ENCODE peak calls at places on chromosomes 6 and 20, in four cellular contexts. U is A549, B is EL, X is ELF-1. I is an unnamed sample.
A peak's percentile ranks its signal among the peaks of the same experiment; 100 is the strongest.

GRCh38 chr6:81896561-81896960 is 144.1 kb upstream of the TENT5A start:
- DNase-seq in U (no peak), B (peak; percentile 47), X (no peak), I (no peak)

GRCh38 chr6:46867411-46867810 is 54.3 kb downstream of the ADGRF5 start:
- DNase-seq in U (no peak), B (peak; percentile 11), X (no peak), I (no peak)

GRCh38 chr6:134683783-134684765 is 265.8 kb downstream of the ALDH8A1 start:
- DNase-seq in U (no peak), B (peak; percentile 57), X (no peak), I (no peak)

GRCh38 chr6:135586388-135586787 is 88.8 kb upstream of the AHI1 start:
- DNase-seq in U (no peak), B (no peak), X (no peak), I (no peak)

GRCh38 chr20:34493646-34494045 is 22.6 kb upstream of the DYNLRB1 start:
- DNase-seq in U (no peak), B (no peak), X (no peak), I (no peak)

GRCh38 chr6:11535801-11536230 is 1.7 kb upstream of the TMEM170B start:
- DNase-seq in U (no peak), B (peak; percentile 50), X (no peak), I (peak; percentile 23)

GRCh38 chr6:6685249-6685667 is 96.7 kb downstream of the LY86 start:
- DNase-seq in U (no peak), B (no peak), X (peak; percentile 54), I (no peak)

GRCh38 chr20:10927011-10927583 is 253.3 kb upstream of the JAG1 start:
- DNase-seq in U (no peak), B (no peak), X (no peak), I (no peak)

GRCh38 chr20:46089076-46089337 is 755 bp downstream of the NCOA5 start:
- DNase-seq in U (no peak), B (no peak), X (no peak), I (no peak)

GRCh38 chr6:3325210-3325609 is 66.5 kb downstream of the PSMG4 start:
- DNase-seq in U (no peak), B (peak; percentile 17), X (no peak), I (no peak)

GRCh38 chr20:57868310-57868709 is 158.5 kb upstream of the PMEPA1 start:
- DNase-seq in U (no peak), B (no peak), X (no peak), I (no peak)

GRCh38 chr20:21182832-21183563 is 57.1 kb downstream of the KIZ start:
- DNase-seq in U (peak; percentile 47), B (peak; percentile 95), X (no peak), I (peak; percentile 42)

GRCh38 chr6:25476126-25476525 is 175.9 kb upstream of the SCGN start:
- DNase-seq in U (no peak), B (peak; percentile 46), X (no peak), I (no peak)

GRCh38 chr6:160462551-160463109 is 114.5 kb downstream of the SLC22A3 start:
- DNase-seq in U (no peak), B (peak; percentile 87), X (no peak), I (peak; percentile 13)

GRCh38 chr6:134539865-134540323 is 222.0 kb upstream of the SGK1 start:
- DNase-seq in U (no peak), B (no peak), X (no peak), I (no peak)

GRCh38 chr6:81480139-81480538 is 272.3 kb downstream of the TENT5A start:
- DNase-seq in U (no peak), B (no peak), X (no peak), I (no peak)

GRCh38 chr6:26379236-26380139 is 3.4 kb upstream of the BTN2A2 start:
- DNase-seq in U (no peak), B (no peak), X (no peak), I (no peak)

GRCh38 chr20:53154540-53154939 is 182.4 kb downstream of the TSHZ2 start:
- DNase-seq in U (no peak), B (no peak), X (no peak), I (no peak)

GRCh38 chr6:72621243-72622093 is at the start of gene KCNQ5:
- DNase-seq in U (peak; percentile 11), B (peak; percentile 51), X (peak; percentile 46), I (peak; percentile 30)

GRCh38 chr20:37200376-37200775 is 21.0 kb upstream of the MROH8 start:
- DNase-seq in U (no peak), B (no peak), X (no peak), I (no peak)

GRCh38 chr6:109449064-109449788 is 6.3 kb downstream of the MICAL1 start:
- DNase-seq in U (no peak), B (no peak), X (no peak), I (no peak)

GRCh38 chr20:10671850-10672578 is 1.8 kb downstream of the JAG1 start:
- DNase-seq in U (no peak), B (peak; percentile 65), X (no peak), I (peak; percentile 54)

GRCh38 chr6:160088774-160089533 is 32.7 kb upstream of the SLC22A1 start:
- DNase-seq in U (no peak), B (no peak), X (no peak), I (no peak)

GRCh38 chr6:73694711-73695411 is 1.1 kb upstream of the CD109 start:
- DNase-seq in U (peak; percentile 58), B (peak; percentile 65), X (peak; percentile 15), I (no peak)